ENCODE peak calls at places on chromosomes 2 and 18, in nine cellular contexts. D, Q, Y, L, F, R, M, E and J are unnamed samples.
A peak's percentile ranks its signal among the peaks of the same experiment; 100 is the strongest.

GRCh38 chr18:50193796-50194622 is 938 bp downstream of the MYO5B start:
- DNase-seq in Y (no peak), M (no peak), F (no peak), R (peak; percentile 34), D (no peak), L (no peak), Q (peak; percentile 2), E (no peak), J (no peak)

GRCh38 chr18:74186661-74187060 is 38.3 kb downstream of the TIMM21 start:
- DNase-seq in R (no peak), F (no peak), M (no peak), L (no peak), E (no peak), D (no peak), Y (no peak), Q (no peak), J (no peak)

GRCh38 chr2:36497570-36498163 is 100.3 kb downstream of the FEZ2 start:
- DNase-seq in Q (no peak), R (no peak), F (no peak), L (no peak), E (no peak), D (no peak), Y (no peak), M (no peak), J (no peak)

GRCh38 chr2:57753636-57754035 is 293.0 kb upstream of the VRK2 start:
- DNase-seq in E (no peak), Q (no peak), Y (no peak), F (no peak), M (no peak), R (no peak), D (no peak), L (no peak), J (no peak)

GRCh38 chr2:212124597-212124996 is 414.0 kb downstream of the ERBB4 start:
- DNase-seq in D (no peak), M (no peak), E (no peak), Y (no peak), Q (peak; percentile 14), F (no peak), R (no peak), L (no peak), J (no peak)

GRCh38 chr2:30300456-30301221 is 69.3 kb downstream of the LBH start:
- DNase-seq in L (no peak), Q (no peak), E (no peak), Y (no peak), M (no peak), D (no peak), F (no peak), R (no peak), J (no peak)

GRCh38 chr2:197191177-197191947 is 119.2 kb downstream of the ANKRD44 start:
- DNase-seq in Y (no peak), R (no peak), E (no peak), F (no peak), M (no peak), Q (peak; percentile 61), D (peak; percentile 43), L (no peak), J (no peak)

GRCh38 chr2:36655456-36655855 is 41.1 kb upstream of the VIT start:
- DNase-seq in R (no peak), E (no peak), L (peak; percentile 85), F (no peak), M (peak; percentile 91), Y (no peak), Q (no peak), D (no peak), J (peak; percentile 77)

GRCh38 chr2:159249955-159250723 is 36.4 kb downstream of the WDSUB1 start:
- DNase-seq in E (no peak), R (no peak), M (no peak), Q (peak; percentile 89), F (no peak), Y (no peak), D (peak; percentile 84), L (peak; percentile 79), J (peak; percentile 88)

GRCh38 chr2:222301296-222301997 is 2.6 kb upstream of the PAX3 start:
- DNase-seq in Y (no peak), R (no peak), Q (no peak), D (no peak), E (no peak), F (no peak), L (no peak), M (no peak), J (no peak)

GRCh38 chr2:240851078-240851861 is 17.4 kb upstream of the AGXT start:
- DNase-seq in M (peak; percentile 25), D (peak; percentile 76), Y (peak; percentile 89), L (peak; percentile 35), Q (peak; percentile 80), E (peak; percentile 92), R (peak; percentile 94), F (peak; percentile 81), J (peak; percentile 47)

GRCh38 chr2:69102234-69102633 is 89.3 kb downstream of the ANTXR1 start:
- DNase-seq in F (no peak), Q (no peak), Y (no peak), E (no peak), D (no peak), M (no peak), L (no peak), R (no peak), J (no peak)

GRCh38 chr18:55588001-55588875 is at the start of gene TCF4:
- DNase-seq in R (peak; percentile 81), D (peak; percentile 40), M (no peak), L (no peak), F (peak; percentile 11), Y (peak; percentile 29), Q (peak; percentile 51), E (peak; percentile 71), J (no peak)

GRCh38 chr2:18907508-18907907 is 318.1 kb upstream of the NT5C1B start:
- DNase-seq in F (no peak), D (no peak), E (no peak), L (no peak), Y (no peak), M (no peak), Q (no peak), R (no peak), J (no peak)

GRCh38 chr18:45806226-45806625 is 19.2 kb upstream of the SIGLEC15 start:
- DNase-seq in D (no peak), F (no peak), R (no peak), E (no peak), L (no peak), Y (no peak), Q (peak; percentile 54), M (peak; percentile 25), J (no peak)

GRCh38 chr18:44096016-44096415 is 584.7 kb upstream of the SETBP1 start:
- DNase-seq in E (no peak), L (no peak), M (no peak), Q (no peak), D (no peak), R (no peak), Y (no peak), F (no peak), J (no peak)

GRCh38 chr2:29714333-29714732 is 207.1 kb downstream of the ALK start:
- DNase-seq in E (no peak), M (no peak), L (no peak), Y (no peak), R (no peak), D (no peak), Q (no peak), F (no peak), J (no peak)

GRCh38 chr18:78883501-78883900 is 96.1 kb upstream of the SALL3 start:
- DNase-seq in Q (no peak), L (no peak), M (no peak), Y (no peak), E (no peak), F (no peak), D (no peak), R (no peak), J (no peak)

GRCh38 chr2:19456695-19457094 is 98.3 kb upstream of the OSR1 start:
- DNase-seq in E (no peak), D (no peak), L (no peak), Q (no peak), Y (no peak), R (no peak), M (no peak), F (no peak), J (no peak)

GRCh38 chr2:241762933-241763369 is 13.7 kb upstream of the GAL3ST2 start:
- DNase-seq in L (no peak), D (no peak), R (no peak), E (peak; percentile 43), Y (peak; percentile 43), Q (no peak), M (no peak), F (no peak), J (no peak)